ENCODE peak calls at places on chromosomes 5 and 9, in nine cellular contexts. F, S, D, B, G, W, N, E and T are unnamed samples.

GRCh38 chr9:130041648-130042405 is 1.2 kb downstream of the FNBP1 start:
- DNase-seq in F (peak; percentile 31), S (no peak), D (no peak), B (no peak), G (peak; percentile 64), W (peak; percentile 22), N (peak; percentile 24), E (no peak), T (peak; percentile 30)

GRCh38 chr9:137453643-137454081 is 5.5 kb downstream of the NSMF start:
- DNase-seq in F (peak; percentile 77), S (no peak), D (peak; percentile 80), B (peak; percentile 81), G (peak; percentile 88), W (peak; percentile 75), N (peak; percentile 15), E (peak; percentile 50), T (peak; percentile 64)

GRCh38 chr5:137753227-137753985 is 757 bp downstream of the HNRNPA0 start:
- DNase-seq in F (peak; percentile 64), S (no peak), D (peak; percentile 42), B (no peak), G (peak; percentile 87), W (peak; percentile 58), N (no peak), E (no peak), T (peak; percentile 28)

GRCh38 chr9:37370968-37371563 is 51.4 kb upstream of the GRHPR start:
- DNase-seq in F (no peak), S (no peak), D (peak; percentile 95), B (peak; percentile 74), G (no peak), W (no peak), N (no peak), E (no peak), T (no peak)

GRCh38 chr5:172529896-172530295 is 75.6 kb upstream of the SH3PXD2B start:
- DNase-seq in F (no peak), S (no peak), D (no peak), B (no peak), G (no peak), W (no peak), N (no peak), E (no peak), T (no peak)

GRCh38 chr9:123111427-123111826 is 78.0 kb downstream of the GPR21 start:
- DNase-seq in F (no peak), S (no peak), D (peak; percentile 28), B (no peak), G (peak; percentile 64), W (no peak), N (no peak), E (no peak), T (no peak)

GRCh38 chr9:134690946-134691694 is 49.5 kb downstream of the COL5A1 start:
- DNase-seq in F (no peak), S (no peak), D (no peak), B (no peak), G (peak; percentile 61), W (peak; percentile 48), N (no peak), E (no peak), T (peak; percentile 26)

GRCh38 chr5:96476654-96477053 is 43.6 kb upstream of the PCSK1 start:
- DNase-seq in F (no peak), S (no peak), D (no peak), B (no peak), G (no peak), W (no peak), N (no peak), E (no peak), T (no peak)

GRCh38 chr9:108282872-108283271 is 572.9 kb downstream of the ACTL7B start:
- DNase-seq in F (no peak), S (no peak), D (no peak), B (no peak), G (no peak), W (no peak), N (no peak), E (no peak), T (no peak)

GRCh38 chr5:56406221-56406620 is 173.1 kb upstream of the ANKRD55 start:
- DNase-seq in F (no peak), S (no peak), D (no peak), B (no peak), G (no peak), W (no peak), N (no peak), E (no peak), T (no peak)

GRCh38 chr9:114109106-114109505 is 10.0 kb upstream of the KIF12 start:
- DNase-seq in F (no peak), S (no peak), D (no peak), B (no peak), G (no peak), W (no peak), N (no peak), E (no peak), T (no peak)

GRCh38 chr9:87498046-87498815 is 564 bp downstream of the DAPK1 start:
- DNase-seq in F (peak; percentile 42), S (no peak), D (no peak), B (no peak), G (peak; percentile 79), W (peak; percentile 31), N (no peak), E (no peak), T (peak; percentile 58)

GRCh38 chr5:156824800-156825199 is 25.3 kb upstream of the PPP1R2B start:
- DNase-seq in F (no peak), S (peak; percentile 5), D (peak; percentile 67), B (no peak), G (no peak), W (no peak), N (peak; percentile 31), E (no peak), T (no peak)

GRCh38 chr9:136147890-136148714 is 29.4 kb upstream of the TMEM250 start:
- DNase-seq in F (no peak), S (no peak), D (no peak), B (no peak), G (peak; percentile 26), W (no peak), N (no peak), E (no peak), T (no peak)

GRCh38 chr5:173317852-173318251 is 10.4 kb downstream of the STC2 start:
- DNase-seq in F (no peak), S (no peak), D (no peak), B (no peak), G (no peak), W (no peak), N (no peak), E (no peak), T (no peak)

GRCh38 chr9:91033270-91033669 is 231.7 kb downstream of the SYK start:
- DNase-seq in F (no peak), S (no peak), D (no peak), B (no peak), G (no peak), W (no peak), N (no peak), E (no peak), T (no peak)

GRCh38 chr9:131333771-131334567 is 44.4 kb downstream of the PLPP7 start:
- DNase-seq in F (no peak), S (no peak), D (no peak), B (no peak), G (no peak), W (peak; percentile 12), N (no peak), E (no peak), T (no peak)

GRCh38 chr5:172616730-172617129 is 24.3 kb upstream of the NEURL1B start:
- DNase-seq in F (peak; percentile 82), S (no peak), D (no peak), B (no peak), G (peak; percentile 86), W (peak; percentile 85), N (no peak), E (no peak), T (peak; percentile 83)

GRCh38 chr9:123373941-123374340 is 17.9 kb downstream of the CRB2 start:
- DNase-seq in F (no peak), S (no peak), D (no peak), B (no peak), G (no peak), W (no peak), N (no peak), E (no peak), T (no peak)

GRCh38 chr5:118919016-118919415 is 69.3 kb downstream of the DTWD2 start:
- DNase-seq in F (no peak), S (peak; percentile 34), D (no peak), B (no peak), G (no peak), W (no peak), N (no peak), E (no peak), T (no peak)

GRCh38 chr9:85647571-85647970 is 94.2 kb downstream of the AGTPBP1 start:
- DNase-seq in F (no peak), S (no peak), D (peak; percentile 31), B (no peak), G (no peak), W (no peak), N (no peak), E (no peak), T (no peak)

GRCh38 chr5:181164076-181164952 is 16.9 kb downstream of the OR2V2 start:
- DNase-seq in F (no peak), S (no peak), D (no peak), B (no peak), G (no peak), W (no peak), N (no peak), E (no peak), T (no peak)

GRCh38 chr5:80225189-80225588 is 30.7 kb downstream of the SERINC5 start:
- DNase-seq in F (no peak), S (no peak), D (no peak), B (no peak), G (no peak), W (no peak), N (no peak), E (no peak), T (no peak)